ENCODE peak calls at places on chromosomes 11 and 22, in eight cellular contexts. One of them, this sample, is unnamed.

GRCh38 chr22:45534339-45535192 is 31.9 kb downstream of the FBLN1 start:
- DNase-seq in transverse colon: no peak
- DNase-seq in PC-3: no peak
- DNase-seq in uterus: peak; percentile 61
- DNase-seq in spleen: no peak
- DNase-seq in HAP-1: no peak
- DNase-seq in A673: no peak
- DNase-seq in IMR-90: peak; percentile 86
- DNase-seq in this sample: no peak

GRCh38 chr11:119493712-119494111 is 70.7 kb upstream of the THY1 start:
- DNase-seq in PC-3: peak; percentile 69
- DNase-seq in A673: peak; percentile 26
- DNase-seq in uterus: no peak
- DNase-seq in HAP-1: peak; percentile 64
- DNase-seq in transverse colon: peak; percentile 17
- DNase-seq in spleen: no peak
- DNase-seq in IMR-90: peak; percentile 25
- DNase-seq in this sample: no peak

GRCh38 chr11:62132188-62132587 is 8.4 kb downstream of the INCENP start:
- DNase-seq in PC-3: peak; percentile 62
- DNase-seq in transverse colon: no peak
- DNase-seq in HAP-1: no peak
- DNase-seq in spleen: no peak
- DNase-seq in uterus: no peak
- DNase-seq in A673: no peak
- DNase-seq in IMR-90: no peak
- DNase-seq in this sample: no peak

GRCh38 chr22:32338757-32339156 is 18.9 kb upstream of the RFPL3 start:
- DNase-seq in uterus: no peak
- DNase-seq in spleen: no peak
- DNase-seq in transverse colon: no peak
- DNase-seq in IMR-90: no peak
- DNase-seq in A673: no peak
- DNase-seq in PC-3: no peak
- DNase-seq in HAP-1: no peak
- DNase-seq in this sample: peak; percentile 30

GRCh38 chr11:80586464-80586863 is 1145.6 kb upstream of the TENM4 start:
- DNase-seq in uterus: no peak
- DNase-seq in spleen: no peak
- DNase-seq in HAP-1: no peak
- DNase-seq in PC-3: peak; percentile 23
- DNase-seq in IMR-90: peak; percentile 4
- DNase-seq in transverse colon: no peak
- DNase-seq in A673: no peak
- DNase-seq in this sample: no peak

GRCh38 chr11:115477410-115477809 is 26.8 kb downstream of the CADM1 start:
- DNase-seq in IMR-90: no peak
- DNase-seq in spleen: no peak
- DNase-seq in uterus: no peak
- DNase-seq in transverse colon: no peak
- DNase-seq in PC-3: no peak
- DNase-seq in A673: no peak
- DNase-seq in HAP-1: no peak
- DNase-seq in this sample: no peak

GRCh38 chr11:103530257-103530656 is 421.0 kb downstream of the DYNC2H1 start:
- DNase-seq in spleen: no peak
- DNase-seq in transverse colon: no peak
- DNase-seq in PC-3: no peak
- DNase-seq in A673: no peak
- DNase-seq in IMR-90: peak; percentile 32
- DNase-seq in HAP-1: no peak
- DNase-seq in uterus: no peak
- DNase-seq in this sample: no peak

GRCh38 chr22:23622634-23623033 is 9.5 kb downstream of the DRICH1 start:
- DNase-seq in uterus: no peak
- DNase-seq in A673: no peak
- DNase-seq in PC-3: peak; percentile 38
- DNase-seq in HAP-1: no peak
- DNase-seq in spleen: no peak
- DNase-seq in transverse colon: no peak
- DNase-seq in IMR-90: peak; percentile 35
- DNase-seq in this sample: no peak

GRCh38 chr11:13008625-13009475 is at the start of gene RASSF10:
- DNase-seq in HAP-1: no peak
- DNase-seq in spleen: no peak
- DNase-seq in transverse colon: peak; percentile 85
- DNase-seq in uterus: peak; percentile 25
- DNase-seq in PC-3: no peak
- DNase-seq in IMR-90: no peak
- DNase-seq in A673: peak; percentile 47
- DNase-seq in this sample: no peak

GRCh38 chr11:60809249-60809648 is 24.1 kb downstream of the MS4A10 start:
- DNase-seq in A673: no peak
- DNase-seq in uterus: no peak
- DNase-seq in spleen: no peak
- DNase-seq in IMR-90: no peak
- DNase-seq in PC-3: no peak
- DNase-seq in HAP-1: no peak
- DNase-seq in transverse colon: no peak
- DNase-seq in this sample: no peak
- H3K4me1 ChIP-seq in A673: no peaks in the 10 kb centered on the region
- H3K4me1 ChIP-seq in uterus: no peaks in the 10 kb centered on the region
- H3K4me1 ChIP-seq in spleen: peaks cover 4% of the 10 kb centered on the region
- H3K4me1 ChIP-seq in IMR-90: no peaks in the 10 kb centered on the region
- H3K4me1 ChIP-seq in PC-3: no peaks in the 10 kb centered on the region
- H3K4me1 ChIP-seq in HAP-1: no peaks in the 10 kb centered on the region
- H3K4me1 ChIP-seq in transverse colon: peaks cover 10% of the 10 kb centered on the region
- H3K4me1 ChIP-seq in this sample: no peaks in the 10 kb centered on the region

GRCh38 chr22:44187652-44188230 is 7.0 kb downstream of the PARVG start:
- DNase-seq in PC-3: no peak
- DNase-seq in A673: no peak
- DNase-seq in IMR-90: no peak
- DNase-seq in spleen: no peak
- DNase-seq in uterus: no peak
- DNase-seq in HAP-1: no peak
- DNase-seq in transverse colon: no peak
- DNase-seq in this sample: no peak

GRCh38 chr22:44184006-44184405 is 3.3 kb downstream of the PARVG start:
- DNase-seq in IMR-90: no peak
- DNase-seq in PC-3: no peak
- DNase-seq in transverse colon: no peak
- DNase-seq in uterus: no peak
- DNase-seq in spleen: no peak
- DNase-seq in HAP-1: no peak
- DNase-seq in A673: no peak
- DNase-seq in this sample: no peak

GRCh38 chr22:44185237-44186120 is 4.8 kb downstream of the PARVG start:
- DNase-seq in PC-3: no peak
- DNase-seq in IMR-90: no peak
- DNase-seq in uterus: no peak
- DNase-seq in transverse colon: no peak
- DNase-seq in spleen: peak; percentile 72
- DNase-seq in HAP-1: no peak
- DNase-seq in A673: no peak
- DNase-seq in this sample: no peak

GRCh38 chr22:44186737-44187136 is 6.0 kb downstream of the PARVG start:
- DNase-seq in uterus: no peak
- DNase-seq in A673: no peak
- DNase-seq in IMR-90: no peak
- DNase-seq in HAP-1: no peak
- DNase-seq in transverse colon: no peak
- DNase-seq in spleen: no peak
- DNase-seq in PC-3: no peak
- DNase-seq in this sample: no peak

DNA sequence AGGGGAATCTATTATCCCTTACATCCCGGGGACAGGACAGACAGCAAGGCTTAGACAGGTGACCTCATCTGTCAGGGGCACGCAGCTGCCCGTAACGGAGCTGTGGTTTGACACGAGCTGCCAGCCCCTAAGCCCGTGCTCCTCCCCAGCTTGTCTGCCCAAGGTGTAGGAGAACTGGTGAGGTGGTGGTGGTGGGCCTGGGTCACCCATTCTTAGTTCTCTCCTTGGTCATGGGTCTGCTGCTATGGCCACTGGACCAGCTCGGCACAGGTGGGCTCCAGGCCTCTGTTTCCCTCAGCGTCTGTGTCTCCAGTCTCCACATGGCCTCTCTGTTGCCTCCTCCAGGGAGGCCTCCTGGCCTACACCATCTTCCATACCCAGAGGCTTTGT is 5.4 kb downstream of the PARVG start:
- DNase-seq in spleen: peak; percentile 57
- DNase-seq in transverse colon: no peak
- DNase-seq in PC-3: no peak
- DNase-seq in uterus: no peak
- DNase-seq in HAP-1: no peak
- DNase-seq in IMR-90: no peak
- DNase-seq in A673: no peak
- DNase-seq in this sample: no peak
- H3K4me1 ChIP-seq in spleen: peaks cover 39% of the 10 kb centered on the region
- H3K4me1 ChIP-seq in transverse colon: no peaks in the 10 kb centered on the region
- H3K4me1 ChIP-seq in PC-3: no peaks in the 10 kb centered on the region
- H3K4me1 ChIP-seq in uterus: peaks cover 5% of the 10 kb centered on the region
- H3K4me1 ChIP-seq in HAP-1: no peaks in the 10 kb centered on the region
- H3K4me1 ChIP-seq in IMR-90: no peaks in the 10 kb centered on the region
- H3K4me1 ChIP-seq in A673: peaks cover 10% of the 10 kb centered on the region
- H3K4me1 ChIP-seq in this sample: no peaks in the 10 kb centered on the region

DNA sequence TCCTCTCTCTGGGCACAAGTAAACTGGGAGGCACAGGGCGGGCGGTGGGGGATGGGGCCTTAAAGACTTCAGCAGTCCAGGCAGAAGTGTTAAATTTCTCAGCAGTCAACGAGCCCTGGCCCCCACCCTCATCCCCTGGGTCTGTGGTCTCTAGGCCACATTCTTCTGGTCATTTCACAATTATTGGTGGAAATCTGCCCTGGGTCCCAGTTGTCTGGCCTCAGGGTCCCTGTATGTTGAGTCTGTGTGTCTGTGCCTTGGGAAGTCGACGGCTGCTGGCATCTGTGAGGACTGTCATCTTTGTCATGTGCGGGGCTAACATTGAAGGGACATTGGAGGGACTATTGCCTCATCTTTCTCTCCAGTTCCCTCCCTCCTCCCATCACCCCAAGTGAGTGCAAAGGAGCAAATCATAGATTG is 1.7 kb downstream of the TSPAN18 start:
- DNase-seq in IMR-90: no peak
- DNase-seq in PC-3: no peak
- DNase-seq in HAP-1: peak; percentile 22
- DNase-seq in spleen: no peak
- DNase-seq in A673: no peak
- DNase-seq in uterus: no peak
- DNase-seq in transverse colon: no peak
- DNase-seq in this sample: no peak
- H3K4me1 ChIP-seq in IMR-90: no peaks in the 10 kb centered on the region
- H3K4me1 ChIP-seq in PC-3: peaks cover 4% of the 10 kb centered on the region
- H3K4me1 ChIP-seq in HAP-1: peaks cover 17% of the 10 kb centered on the region
- H3K4me1 ChIP-seq in spleen: peaks cover 57% of the 10 kb centered on the region
- H3K4me1 ChIP-seq in A673: peaks cover 37% of the 10 kb centered on the region
- H3K4me1 ChIP-seq in uterus: no peaks in the 10 kb centered on the region
- H3K4me1 ChIP-seq in transverse colon: peaks cover 11% of the 10 kb centered on the region
- H3K4me1 ChIP-seq in this sample: peaks cover 3% of the 10 kb centered on the region

GRCh38 chr11:126082251-126083109 is 19.8 kb upstream of the CDON start:
- DNase-seq in transverse colon: no peak
- DNase-seq in spleen: no peak
- DNase-seq in uterus: no peak
- DNase-seq in IMR-90: no peak
- DNase-seq in PC-3: no peak
- DNase-seq in HAP-1: peak; percentile 33
- DNase-seq in A673: peak; percentile 38
- DNase-seq in this sample: no peak

GRCh38 chr11:126086248-126086647 is 23.6 kb upstream of the CDON start:
- DNase-seq in transverse colon: no peak
- DNase-seq in HAP-1: no peak
- DNase-seq in PC-3: no peak
- DNase-seq in spleen: no peak
- DNase-seq in IMR-90: no peak
- DNase-seq in A673: no peak
- DNase-seq in uterus: no peak
- DNase-seq in this sample: no peak

GRCh38 chr11:126083829-126084607 is 21.4 kb upstream of the CDON start:
- DNase-seq in PC-3: no peak
- DNase-seq in HAP-1: peak; percentile 79
- DNase-seq in IMR-90: no peak
- DNase-seq in transverse colon: no peak
- DNase-seq in uterus: no peak
- DNase-seq in A673: peak; percentile 42
- DNase-seq in spleen: no peak
- DNase-seq in this sample: no peak

GRCh38 chr11:126081915-126082250 is 19.2 kb upstream of the CDON start:
- DNase-seq in HAP-1: no peak
- DNase-seq in spleen: no peak
- DNase-seq in A673: no peak
- DNase-seq in PC-3: no peak
- DNase-seq in IMR-90: no peak
- DNase-seq in uterus: no peak
- DNase-seq in transverse colon: no peak
- DNase-seq in this sample: no peak

DNA sequence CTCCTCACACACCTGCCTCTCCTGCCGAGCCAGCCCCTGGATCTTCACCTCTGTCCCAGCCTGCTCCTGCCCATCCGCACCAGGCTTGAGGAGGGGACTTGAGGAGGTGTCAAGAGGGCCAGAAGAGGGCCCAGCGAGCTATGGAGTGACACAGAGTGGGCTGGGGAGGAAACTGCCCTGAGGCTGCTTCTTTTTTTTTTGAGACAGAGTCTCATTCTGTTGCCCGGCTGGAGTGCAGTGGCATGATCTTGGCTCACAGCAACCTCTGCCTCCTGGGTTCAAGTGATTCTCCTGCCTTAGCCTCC is 21.9 kb upstream of the CDON start:
- DNase-seq in IMR-90: no peak
- DNase-seq in HAP-1: no peak
- DNase-seq in PC-3: no peak
- DNase-seq in A673: no peak
- DNase-seq in spleen: no peak
- DNase-seq in transverse colon: no peak
- DNase-seq in uterus: no peak
- DNase-seq in this sample: no peak
- H3K4me1 ChIP-seq in IMR-90: no peaks in the 10 kb centered on the region
- H3K4me1 ChIP-seq in HAP-1: peaks cover 8% of the 10 kb centered on the region
- H3K4me1 ChIP-seq in PC-3: peaks cover 15% of the 10 kb centered on the region
- H3K4me1 ChIP-seq in A673: peaks cover 13% of the 10 kb centered on the region
- H3K4me1 ChIP-seq in spleen: no peaks in the 10 kb centered on the region
- H3K4me1 ChIP-seq in transverse colon: no peaks in the 10 kb centered on the region
- H3K4me1 ChIP-seq in uterus: no peaks in the 10 kb centered on the region
- H3K4me1 ChIP-seq in this sample: peaks cover 3% of the 10 kb centered on the region